ENCODE peak calls at places on chromosomes 7 and 10, in four cellular contexts. Y, P, A and M are unnamed samples.

GRCh38 chr10:75294031-75294437 is 58.3 kb upstream of the COMTD1 start:
- DNase-seq in P (no peak), A (no peak), Y (no peak), M (no peak)

GRCh38 chr10:60905580-60905979 is 38.4 kb downstream of the RHOBTB1 start:
- DNase-seq in P (no peak), Y (no peak), A (peak; percentile 71), M (no peak)

GRCh38 chr10:51029172-51029641 is 45.1 kb upstream of the PRKG1 start:
- DNase-seq in P (no peak), Y (no peak), A (no peak), M (no peak)

GRCh38 chr7:54764861-54765260 is 5.8 kb upstream of the SEC61G start:
- DNase-seq in P (no peak), Y (no peak), A (no peak), M (no peak)

GRCh38 chr10:70786799-70787415 is 1.7 kb upstream of the TBATA start:
- DNase-seq in P (no peak), Y (no peak), A (no peak), M (no peak)

GRCh38 chr7:75623390-75624133 is 115.2 kb downstream of the HIP1 start:
- DNase-seq in Y (no peak), A (no peak), P (no peak), M (no peak)

GRCh38 chr10:83276971-83277370 is 862.3 kb upstream of the GHITM start:
- DNase-seq in P (no peak), A (no peak), Y (no peak), M (no peak)

GRCh38 chr7:149284850-149285580 is 23.0 kb downstream of the ZNF783 start:
- DNase-seq in A (peak; percentile 97), P (peak; percentile 97), Y (peak; percentile 83), M (peak; percentile 94)

GRCh38 chr7:51029586-51030230 is 247.0 kb upstream of the GRB10 start:
- DNase-seq in Y (no peak), A (no peak), P (no peak), M (no peak)

GRCh38 chr7:108310351-108310750 is 145.9 kb downstream of the NRCAM start:
- DNase-seq in Y (no peak), A (no peak), P (no peak), M (no peak)

GRCh38 chr7:85924062-85924461 is 719.6 kb upstream of the GRM3 start:
- DNase-seq in Y (no peak), P (no peak), A (no peak), M (no peak)

GRCh38 chr10:21493841-21494220 is 31.7 kb downstream of the SKIDA1 start:
- DNase-seq in A (no peak), Y (peak; percentile 33), P (no peak), M (no peak)

GRCh38 chr10:67976292-67977245 is 92.1 kb downstream of the SIRT1 start:
- DNase-seq in Y (no peak), P (no peak), A (peak; percentile 81), M (no peak)

GRCh38 chr10:14244801-14245211 is 85.9 kb downstream of the FRMD4A start:
- DNase-seq in Y (peak; percentile 28), P (no peak), A (no peak), M (no peak)

GRCh38 chr10:15197276-15197675 is 28.8 kb upstream of the NMT2 start:
- DNase-seq in P (no peak), Y (no peak), A (no peak), M (no peak)

GRCh38 chr10:50990568-50991495 is 83.5 kb upstream of the PRKG1 start:
- DNase-seq in P (no peak), A (peak; percentile 63), Y (no peak), M (no peak)

GRCh38 chr10:80272793-80273522 is 16.5 kb downstream of the MAT1A start:
- DNase-seq in A (no peak), Y (peak; percentile 48), P (no peak), M (no peak)

DNA sequence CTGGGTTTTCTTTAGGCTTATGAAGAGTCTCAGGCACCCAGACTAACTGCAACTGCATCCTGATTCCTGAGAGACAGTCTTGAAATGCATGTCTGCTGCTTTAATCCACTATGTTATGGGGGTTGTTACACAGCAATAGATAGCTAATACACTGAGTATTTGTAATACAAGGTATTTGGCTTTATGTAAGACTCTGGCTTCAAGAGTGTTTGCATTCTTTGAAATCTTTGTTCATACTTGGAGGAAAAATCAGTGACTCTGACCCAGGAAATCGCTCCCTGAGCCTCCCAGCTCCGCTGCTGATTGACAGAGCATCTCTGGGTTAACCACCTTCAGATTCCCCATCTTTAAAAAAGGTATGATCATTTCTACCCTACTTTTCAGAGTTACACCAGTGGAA is 133.9 kb downstream of the MTPAP start:
- DNase-seq in A (no peak), Y (no peak), P (no peak), M (no peak)
- H3K4me1 ChIP-seq in A (no peaks in the 10 kb centered on the region), Y (no peaks in the 10 kb centered on the region), P (peaks cover 11% of the 10 kb centered on the region), M (peaks cover 6% of the 10 kb centered on the region)

GRCh38 chr10:681670-682318 is 7.7 kb downstream of the DIP2C start:
- DNase-seq in P (peak; percentile 53), Y (no peak), A (no peak), M (no peak)

GRCh38 chr10:680745-681144 is 8.7 kb downstream of the DIP2C start:
- DNase-seq in P (peak; percentile 49), A (no peak), Y (no peak), M (no peak)

GRCh38 chr10:679556-679955 is 9.9 kb downstream of the DIP2C start:
- DNase-seq in Y (no peak), P (no peak), A (no peak), M (no peak)

GRCh38 chr10:677750-678661 is 11.5 kb downstream of the DIP2C start:
- DNase-seq in A (no peak), P (peak; percentile 73), Y (no peak), M (no peak)

DNA sequence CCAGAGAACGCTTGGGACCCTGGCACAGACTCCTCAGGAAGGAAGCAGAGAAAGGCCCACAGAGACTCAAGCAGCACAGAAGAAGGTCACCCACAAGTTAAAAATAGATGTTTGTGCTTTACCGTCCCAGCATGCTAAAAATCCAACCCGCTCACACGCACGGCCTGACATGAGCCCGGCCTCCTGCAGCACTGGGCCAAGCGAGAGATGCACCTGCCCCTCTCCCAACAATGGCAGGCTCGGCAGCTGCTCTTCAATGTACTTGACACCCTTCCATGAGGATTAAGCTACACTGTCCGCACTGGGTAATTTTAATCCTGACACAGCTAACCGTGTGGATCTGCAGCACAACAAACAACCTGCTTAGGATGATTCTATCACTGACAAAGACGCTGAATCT is 9.3 kb downstream of the DIP2C start:
- DNase-seq in A (no peak), P (peak; percentile 48), Y (no peak), M (no peak)
- H3K4me1 ChIP-seq in A (no peaks in the 10 kb centered on the region), P (peaks cover 11% of the 10 kb centered on the region), Y (peaks cover 13% of the 10 kb centered on the region), M (no peaks in the 10 kb centered on the region)

GRCh38 chr10:44961231-44961571 is 1.6 kb downstream of the RASSF4 start:
- DNase-seq in A (no peak), P (no peak), Y (no peak), M (no peak)
- H3K4me1 ChIP-seq in A (peaks cover 19% of the 10 kb centered on the region), P (peaks cover 85% of the 10 kb centered on the region), Y (peaks cover 15% of the 10 kb centered on the region), M (no peaks in the 10 kb centered on the region)

GRCh38 chr7:142567676-142568075 is 181.6 kb upstream of the PRSS1 start:
- DNase-seq in Y (no peak), P (no peak), A (no peak), M (no peak)
- H3K4me1 ChIP-seq in Y (peaks cover 16% of the 10 kb centered on the region), P (no peaks in the 10 kb centered on the region), A (no peaks in the 10 kb centered on the region), M (peaks cover 23% of the 10 kb centered on the region)

GRCh38 chr7:2830609-2831376 is 13.3 kb downstream of the GNA12 start:
- DNase-seq in Y (no peak), P (no peak), A (no peak), M (no peak)

GRCh38 chr7:2832441-2832840 is 11.7 kb downstream of the GNA12 start:
- DNase-seq in Y (no peak), P (no peak), A (no peak), M (no peak)

GRCh38 chr7:2826806-2827205 is 17.3 kb downstream of the GNA12 start:
- DNase-seq in Y (no peak), A (no peak), P (no peak), M (no peak)

GRCh38 chr7:2825595-2826227 is 18.4 kb downstream of the GNA12 start:
- DNase-seq in Y (no peak), P (no peak), A (no peak), M (no peak)

GRCh38 chr7:2829040-2829439 is 15.1 kb downstream of the GNA12 start:
- DNase-seq in A (no peak), P (no peak), Y (no peak), M (no peak)
- H3K4me1 ChIP-seq in A (no peaks in the 10 kb centered on the region), P (peaks cover 2% of the 10 kb centered on the region), Y (no peaks in the 10 kb centered on the region), M (no peaks in the 10 kb centered on the region)

GRCh38 chr7:1093506-1093850 is 5.6 kb downstream of the GPER1 start:
- DNase-seq in P (no peak), Y (no peak), A (no peak), M (no peak)
- H3K4me1 ChIP-seq in P (peaks cover 32% of the 10 kb centered on the region), Y (no peaks in the 10 kb centered on the region), A (no peaks in the 10 kb centered on the region), M (peaks cover 5% of the 10 kb centered on the region)

GRCh38 chr10:124644281-124644680 is 99.9 kb downstream of the FAM53B start:
- DNase-seq in A (no peak), Y (no peak), P (no peak), M (no peak)

GRCh38 chr10:124640538-124641231 is 103.5 kb downstream of the FAM53B start:
- DNase-seq in Y (no peak), P (no peak), A (no peak), M (no peak)

GRCh38 chr10:124643281-124644009 is 100.7 kb downstream of the FAM53B start:
- DNase-seq in A (no peak), Y (no peak), P (no peak), M (no peak)

GRCh38 chr10:124641282-124642075 is 102.7 kb downstream of the FAM53B start:
- DNase-seq in P (no peak), A (no peak), Y (no peak), M (no peak)

DNA sequence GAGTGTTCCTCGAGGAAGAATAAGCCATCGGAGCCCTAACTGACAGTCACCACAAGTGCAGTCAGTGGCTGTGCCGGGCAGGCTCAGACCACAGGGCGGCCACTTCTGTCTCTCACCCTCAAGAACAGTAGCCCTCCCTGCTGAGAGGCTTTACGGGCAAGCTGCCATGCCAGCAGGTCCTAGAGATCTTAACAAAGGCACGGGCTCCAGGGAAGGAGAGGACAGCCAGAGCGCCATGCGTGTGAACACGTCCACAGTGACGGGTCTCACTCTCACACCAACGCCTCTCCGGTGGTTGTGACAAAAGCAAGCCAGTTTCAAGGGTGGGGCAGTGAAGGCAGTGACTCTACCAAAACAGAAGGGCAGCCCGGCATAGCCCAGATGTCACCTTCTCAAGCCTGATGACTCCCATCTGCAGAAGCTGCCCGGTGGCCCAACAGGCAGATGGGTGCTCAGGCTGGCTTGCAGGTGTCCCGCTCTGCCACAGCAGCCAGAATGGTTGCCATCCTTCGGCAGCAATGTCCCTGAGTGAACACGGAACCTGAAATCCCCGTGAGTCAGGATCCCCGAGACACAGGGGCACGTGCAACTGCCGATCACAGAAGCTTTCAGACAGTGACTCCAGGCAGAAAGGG is 102.0 kb downstream of the FAM53B start:
- DNase-seq in P (no peak), Y (no peak), A (no peak), M (no peak)
- H3K4me1 ChIP-seq in P (peaks cover 86% of the 10 kb centered on the region), Y (peaks cover 10% of the 10 kb centered on the region), A (peaks cover 18% of the 10 kb centered on the region), M (peaks cover 16% of the 10 kb centered on the region)

DNA sequence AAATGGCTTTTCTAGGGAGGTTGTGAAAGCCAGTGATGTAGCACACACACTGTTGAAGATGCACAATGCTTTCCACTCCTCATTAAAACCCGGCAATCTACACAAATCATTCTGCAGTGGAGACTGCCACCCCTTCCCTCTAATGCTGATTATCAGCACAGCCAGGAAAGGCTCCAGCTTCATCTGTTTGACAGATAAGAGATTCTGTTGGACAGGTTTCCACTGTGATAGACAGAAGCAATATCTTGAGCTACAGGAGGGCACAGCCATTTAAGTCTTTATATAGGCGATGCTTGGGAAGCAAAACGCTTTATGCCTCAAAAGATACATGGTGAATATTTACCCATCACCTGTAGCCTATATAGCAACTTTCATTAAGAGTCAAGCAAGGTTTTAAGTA is 555.6 kb downstream of the GLRX3 start:
- DNase-seq in A (no peak), Y (no peak), P (no peak), M (no peak)
- H3K4me1 ChIP-seq in A (no peaks in the 10 kb centered on the region), Y (no peaks in the 10 kb centered on the region), P (no peaks in the 10 kb centered on the region), M (no peaks in the 10 kb centered on the region)

GRCh38 chr10:119859422-119860258 is 13.0 kb downstream of the MCMBP start:
- DNase-seq in A (no peak), P (no peak), Y (peak; percentile 47), M (no peak)
- H3K4me1 ChIP-seq in A (no peaks in the 10 kb centered on the region), P (peaks cover 12% of the 10 kb centered on the region), Y (peaks cover 15% of the 10 kb centered on the region), M (peaks cover 3% of the 10 kb centered on the region)